ENCODE peak calls at places on chromosome 13, in seven cellular contexts. U is K562, S is HepG2, N is GM12878, T is SK-N-SH, L is H1, H is HCT116. K is an unnamed sample.

GRCh38 chr13:50441141-50441540 is 402.4 kb downstream of the DLEU7 start:
- DNase-seq in T (no peak), H (no peak), L (no peak), U (no peak), S (no peak), N (no peak), K (no peak)

GRCh38 chr13:78787189-78787588 is 128.2 kb upstream of the OBI1 start:
- DNase-seq in L (no peak), S (no peak), N (no peak), T (no peak), H (no peak), U (no peak), K (no peak)

GRCh38 chr13:51759240-51759639 is 44.7 kb downstream of the DHRS12 start:
- DNase-seq in H (no peak), S (no peak), N (no peak), U (no peak), L (no peak), T (no peak), K (no peak)

GRCh38 chr13:43514326-43514725 is 272.4 kb downstream of the ENOX1 start:
- DNase-seq in N (no peak), T (no peak), U (no peak), S (no peak), L (no peak), H (no peak), K (no peak)

GRCh38 chr13:61531383-61532065 is 115.9 kb upstream of the PCDH20 start:
- DNase-seq in L (no peak), N (peak), H (no peak), U (no peak), S (no peak), T (no peak), K (no peak)

GRCh38 chr13:60214213-60215079 is 50.7 kb upstream of the DIAPH3 start:
- DNase-seq in U (no peak), S (no peak), L (no peak), N (no peak), T (no peak), H (no peak), K (no peak)

GRCh38 chr13:41900918-41901317 is 60.0 kb downstream of the VWA8 start:
- DNase-seq in T (no peak), U (no peak), S (peak), N (no peak), H (no peak), L (no peak), K (no peak)

GRCh38 chr13:24923305-24923640 is 159.3 kb downstream of the RNF17 start:
- DNase-seq in S (no peak), H (no peak), T (peak), L (no peak), N (peak), U (peak), K (no peak)

GRCh38 chr13:67632590-67632989 is 402.5 kb upstream of the PCDH9 start:
- DNase-seq in N (no peak), H (no peak), T (no peak), U (no peak), L (no peak), S (no peak), K (no peak)

GRCh38 chr13:39349391-39349790 is 253.6 kb downstream of the LHFPL6 start:
- DNase-seq in N (no peak), H (no peak), L (no peak), U (no peak), T (no peak), S (no peak), K (no peak)

GRCh38 chr13:41463823-41464602 is 6.7 kb downstream of the RGCC start:
- DNase-seq in T (no peak), N (peak), L (no peak), H (no peak), U (peak), S (no peak), K (no peak)

GRCh38 chr13:91046715-91047327 is 300.7 kb upstream of the MIR17HG start:
- DNase-seq in S (no peak), U (no peak), H (no peak), L (no peak), T (no peak), N (no peak), K (no peak)
- TF ChIP-seq JUND in S (no peak), U (no peak), H (no peak), L (no peak), T (no peak), N (no peak), K (no peak)

DNA sequence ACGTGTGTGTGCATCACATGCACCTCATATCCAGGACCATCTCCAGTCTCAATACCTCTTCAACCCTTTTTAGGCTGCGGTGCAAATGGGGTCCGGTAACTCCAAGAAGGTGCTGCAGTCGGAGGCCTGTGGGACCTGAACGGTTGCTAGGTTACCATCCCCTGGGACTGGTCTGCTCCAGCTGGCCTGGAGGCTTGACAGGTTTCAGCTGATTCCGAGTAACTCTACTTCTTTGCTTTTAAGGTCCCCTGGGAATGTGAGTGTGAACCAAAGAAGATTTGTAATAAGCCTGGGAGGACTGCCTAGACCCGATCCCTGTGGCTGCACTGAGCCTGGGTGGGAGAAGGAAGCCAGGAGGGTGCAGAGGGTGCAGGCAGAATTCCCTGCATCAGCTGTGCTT is 117.5 kb downstream of the CCNA1 start:
- DNase-seq in T (peak), S (no peak), N (no peak), U (no peak), L (no peak), H (no peak), K (no peak)
- TF ChIP-seq JUND in T (no peak), S (no peak), N (no peak), U (no peak), L (no peak), H (no peak), K (no peak)

GRCh38 chr13:109400192-109400591 is 386.2 kb downstream of the IRS2 start:
- DNase-seq in S (no peak), L (no peak), N (no peak), T (no peak), H (no peak), U (no peak), K (no peak)
- TF ChIP-seq JUND in S (no peak), L (no peak), N (no peak), T (no peak), H (no peak), U (no peak), K (no peak)

GRCh38 chr13:26973281-26973680 is 198.3 kb downstream of the USP12 start:
- DNase-seq in S (no peak), H (no peak), L (no peak), T (no peak), U (no peak), N (no peak), K (no peak)

GRCh38 chr13:26971990-26972888 is 199.4 kb downstream of the USP12 start:
- DNase-seq in U (peak), H (peak), N (no peak), L (peak), S (peak), T (no peak), K (peak)

GRCh38 chr13:26976336-26976735 is 195.3 kb downstream of the USP12 start:
- DNase-seq in T (no peak), S (no peak), U (peak), N (no peak), L (no peak), H (no peak), K (no peak)

GRCh38 chr13:26977541-26977940 is 194.1 kb downstream of the USP12 start:
- DNase-seq in N (no peak), H (no peak), T (no peak), U (no peak), L (no peak), S (no peak), K (no peak)

GRCh38 chr13:26973946-26974345 is 197.7 kb downstream of the USP12 start:
- DNase-seq in N (no peak), U (no peak), H (no peak), T (no peak), S (no peak), L (no peak), K (no peak)
- TF ChIP-seq JUND in N (no peak), U (no peak), H (no peak), T (no peak), S (no peak), L (no peak), K (no peak)

DNA sequence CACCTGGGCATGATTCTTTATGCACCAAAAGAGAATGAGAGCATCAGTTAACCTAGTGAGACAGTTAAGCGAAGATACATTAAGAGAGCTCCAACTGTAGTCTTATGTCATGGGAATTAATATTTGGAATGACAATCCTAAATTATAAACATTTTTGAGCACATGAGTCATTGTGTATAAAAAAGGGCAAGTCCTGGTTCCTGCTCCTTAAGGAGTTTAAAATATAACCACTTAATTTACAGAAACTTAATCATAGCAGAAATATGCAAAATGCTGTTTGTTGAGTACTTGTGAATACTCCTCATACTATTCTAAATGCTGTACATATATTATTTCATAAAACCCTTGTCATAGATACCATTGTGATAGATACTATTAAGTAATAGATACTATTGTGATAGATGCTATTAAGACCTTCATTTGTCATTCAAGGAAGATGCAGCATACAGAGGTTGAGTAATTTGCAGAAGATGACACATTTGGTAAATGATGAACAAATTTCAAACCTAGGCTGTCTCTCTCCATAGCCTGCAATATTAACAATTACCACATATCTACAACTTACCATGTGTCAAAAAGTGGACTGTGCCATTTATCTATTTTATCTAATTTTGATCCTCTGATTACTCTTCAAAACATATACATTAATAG is 301.0 kb downstream of the TBC1D4 start:
- DNase-seq in H (no peak), S (no peak), T (no peak), U (no peak), L (no peak), N (no peak), K (no peak)
- TF ChIP-seq JUND in H (no peak), S (no peak), T (peak), U (no peak), L (no peak), N (no peak), K (no peak)

GRCh38 chr13:74117207-74117705 is 16.9 kb downstream of the KLF12 start:
- DNase-seq in T (no peak), U (no peak), H (no peak), N (no peak), L (no peak), S (no peak), K (no peak)
- TF ChIP-seq JUND in T (no peak), U (no peak), H (no peak), N (no peak), L (no peak), S (no peak), K (no peak)